ENCODE peak calls at places on chromosomes 5 and 9, in seven cellular contexts. Z is uterus, D is MM.1S, V is A549, W is adrenal gland, O is heart left ventricle, H is PC-9. F is an unnamed sample. For H3K4me1, the result is how much of the 10 kb centered on the place peaks cover.

GRCh38 chr9:112271466-112272098 is 61.8 kb downstream of the PTBP3 start:
- DNase-seq in Z (no peak), D (no peak), V (peak), W (no peak), O (no peak), H (no peak), F (no peak)

GRCh38 chr9:82606761-82607382 is 456.1 kb downstream of the RASEF start:
- DNase-seq in Z (peak), D (peak), V (peak), W (peak), O (peak), H (peak), F (peak)

GRCh38 chr5:179271301-179271650 is 74.0 kb downstream of the ADAMTS2 start:
- DNase-seq in Z (no peak), D (no peak), V (no peak), W (no peak), O (no peak), H (no peak), F (no peak)

GRCh38 chr9:6667633-6668280 is 22.2 kb upstream of the GLDC start:
- DNase-seq in Z (no peak), D (peak), V (peak), W (no peak), O (no peak), H (no peak), F (peak)

GRCh38 chr9:19231126-19232035 is 888 bp downstream of the DENND4C start:
- DNase-seq in Z (no peak), D (peak), V (peak), W (no peak), O (no peak), H (no peak), F (peak)

GRCh38 chr5:34491251-34491620 is 164.9 kb upstream of the RAI14 start:
- DNase-seq in Z (no peak), D (no peak), V (no peak), W (no peak), O (no peak), H (no peak), F (no peak)

GRCh38 chr5:77924081-77924480 is 147.9 kb upstream of the TBCA start:
- DNase-seq in Z (no peak), D (no peak), V (no peak), W (no peak), O (no peak), H (peak), F (peak)

GRCh38 chr5:68345595-68345994 is 130.0 kb downstream of the PIK3R1 start:
- DNase-seq in Z (no peak), D (no peak), V (no peak), W (no peak), O (no peak), H (no peak), F (no peak)

GRCh38 chr9:105138306-105138801 is 106.1 kb upstream of the SLC44A1 start:
- DNase-seq in Z (no peak), D (no peak), V (no peak), W (no peak), O (peak), H (no peak), F (no peak)

GRCh38 chr5:13989832-13990231 is 45.3 kb upstream of the DNAH5 start:
- DNase-seq in Z (no peak), D (no peak), V (no peak), W (no peak), O (no peak), H (no peak), F (no peak)

GRCh38 chr9:135221576-135221950 is 134.1 kb downstream of the OLFM1 start:
- DNase-seq in Z (no peak), D (no peak), V (no peak), W (no peak), O (peak), H (no peak), F (no peak)

GRCh38 chr5:122419195-122419894 is 107.3 kb downstream of the SNCAIP start:
- DNase-seq in Z (no peak), D (no peak), V (no peak), W (no peak), O (no peak), H (no peak), F (no peak)

GRCh38 chr5:116575635-116576042 is 1.0 kb upstream of the SEMA6A start:
- DNase-seq in Z (no peak), D (no peak), V (no peak), W (peak), O (peak), H (no peak), F (peak)

GRCh38 chr9:23288545-23288944 is 537.5 kb downstream of the ELAVL2 start:
- DNase-seq in Z (no peak), D (no peak), V (no peak), W (no peak), O (no peak), H (no peak), F (no peak)

GRCh38 chr5:96636601-96637000 is 25.6 kb upstream of the CAST start:
- DNase-seq in Z (no peak), D (no peak), V (no peak), W (no peak), O (no peak), H (no peak), F (no peak)

GRCh38 chr9:35920004-35920658 is 10.8 kb downstream of the SPAAR start:
- DNase-seq in Z (peak), D (no peak), V (no peak), W (no peak), O (no peak), H (no peak), F (no peak)

GRCh38 chr5:55557123-55557522 is 22.4 kb upstream of the PLPP1 start:
- DNase-seq in Z (no peak), D (no peak), V (no peak), W (no peak), O (no peak), H (no peak), F (no peak)

GRCh38 chr5:104247260-104247659 is 684.7 kb upstream of the NUDT12 start:
- DNase-seq in Z (no peak), D (no peak), V (no peak), W (no peak), O (no peak), H (no peak), F (no peak)

GRCh38 chr9:92504881-92505280 is 22.6 kb upstream of the ASPN start:
- DNase-seq in Z (no peak), D (no peak), V (no peak), W (no peak), O (no peak), H (no peak), F (no peak)
- H3K4me1 ChIP-seq in Z (under half), D (under half), V (under half), W (under half), O (under half), H (under half), F (under half)

DNA sequence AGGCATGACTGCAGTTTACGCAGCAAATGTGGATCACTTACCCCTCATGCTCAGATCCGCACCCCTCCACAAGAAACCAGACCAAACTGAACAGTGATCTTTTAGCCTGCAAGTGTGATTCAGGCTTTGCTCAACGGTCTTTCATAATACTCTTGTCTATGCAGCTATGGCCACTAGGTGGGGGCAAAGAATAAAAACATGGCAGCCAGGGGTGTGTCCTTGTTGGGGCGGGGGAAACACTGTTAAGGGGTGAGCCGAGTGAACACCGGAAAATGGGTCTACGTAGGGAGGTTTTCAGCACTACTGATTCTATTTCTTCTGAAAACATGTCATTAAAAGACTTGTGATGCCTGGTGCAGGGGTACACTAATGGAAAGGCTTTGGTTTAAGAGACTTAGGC is 49.8 kb upstream of the GPR151 start:
- DNase-seq in Z (peak), D (peak), V (peak), W (peak), O (peak), H (peak), F (peak)
- TF ChIP-seq CTCF in Z (no peak), D (peak), V (peak), W (peak), O (no peak), H (peak), F (peak)

GRCh38 chr5:131563434-131564228 is 71.4 kb downstream of the RAPGEF6 start:
- DNase-seq in Z (no peak), D (no peak), V (peak), W (no peak), O (no peak), H (no peak), F (no peak)

GRCh38 chr5:131564229-131564652 is 70.8 kb downstream of the RAPGEF6 start:
- DNase-seq in Z (no peak), D (no peak), V (no peak), W (no peak), O (no peak), H (no peak), F (no peak)
- H3K27ac ChIP-seq in Z (no peak), D (no peak), V (no peak), W (no peak), O (no peak), H (no peak), F (no peak)

DNA sequence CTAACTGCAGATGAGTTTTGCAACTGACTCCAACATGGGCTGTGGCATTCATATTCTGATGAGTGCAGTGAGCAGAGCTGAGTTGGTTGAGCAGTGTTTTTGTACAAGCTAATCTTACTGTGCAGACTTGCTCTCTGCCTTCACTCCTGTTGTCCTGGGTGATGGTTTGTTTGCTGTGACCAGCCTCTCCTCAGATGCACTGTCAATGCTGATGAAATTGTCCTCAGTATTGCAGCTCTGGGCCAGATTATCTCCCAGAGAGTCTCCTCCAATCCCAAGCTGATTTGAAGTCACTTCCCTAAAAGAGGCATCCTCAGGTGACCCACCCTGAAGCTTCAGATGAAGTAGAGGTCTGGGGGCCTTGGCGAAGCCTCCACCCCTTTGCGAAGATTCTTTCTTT is 581.8 kb downstream of the ACTL7B start:
- DNase-seq in Z (no peak), D (no peak), V (no peak), W (no peak), O (no peak), H (no peak), F (no peak)
- H3K4me1 ChIP-seq in Z (under half), D (under half), V (under half), W (under half), O (under half), H (under half), F (under half)

DNA sequence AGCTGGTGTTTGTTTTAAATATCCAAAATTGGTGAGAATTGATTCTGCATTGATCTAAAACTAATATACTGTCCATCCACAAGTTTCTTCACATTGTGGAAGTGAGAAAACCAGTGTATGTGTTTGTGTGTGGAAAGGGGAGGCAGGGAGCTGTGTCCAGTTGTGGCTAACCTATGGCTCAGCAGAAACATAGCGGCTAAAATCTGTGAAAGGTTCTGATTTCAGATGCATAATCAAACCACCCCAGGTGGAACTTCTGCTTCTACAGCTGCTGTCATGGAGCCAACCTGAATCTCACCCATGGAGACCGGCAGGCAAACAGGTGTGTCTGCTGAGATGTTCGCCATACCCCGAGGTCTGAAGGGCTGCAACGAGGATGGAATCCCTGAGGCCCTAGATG is at the start of gene TAF11L14:
- DNase-seq in Z (no peak), D (no peak), V (no peak), W (no peak), O (no peak), H (no peak), F (no peak)
- TF ChIP-seq CTCF in Z (no peak), D (no peak), V (no peak), W (no peak), O (no peak), H (no peak), F (no peak)

GRCh38 chr5:141822134-141822533 is 56.1 kb downstream of the PCDH1 start:
- DNase-seq in Z (no peak), D (no peak), V (no peak), W (peak), O (peak), H (no peak), F (no peak)
- H3K27ac ChIP-seq in Z (peak), D (no peak), V (peak), W (peak), O (peak), H (peak), F (no peak)

GRCh38 chr9:132826131-132826530 is 52.0 kb downstream of the AK8 start:
- DNase-seq in Z (no peak), D (no peak), V (no peak), W (no peak), O (no peak), H (no peak), F (no peak)
- H3K4me1 ChIP-seq in Z (under half), D (under half), V (under half), W (under half), O (under half), H (under half), F (under half)

GRCh38 chr9:136255896-136256890 is 10.6 kb upstream of the QSOX2 start:
- DNase-seq in Z (no peak), D (no peak), V (peak), W (no peak), O (no peak), H (no peak), F (no peak)
- TF ChIP-seq CTCF in Z (no peak), D (peak), V (no peak), W (peak), O (no peak), H (peak), F (peak)

GRCh38 chr5:157186309-157187045 is 5.8 kb downstream of the ITK start:
- DNase-seq in Z (no peak), D (no peak), V (no peak), W (no peak), O (no peak), H (no peak), F (no peak)

GRCh38 chr5:157187046-157187754 is 6.6 kb downstream of the ITK start:
- DNase-seq in Z (no peak), D (no peak), V (no peak), W (no peak), O (no peak), H (no peak), F (no peak)

GRCh38 chr5:157193699-157194424 is 13.2 kb downstream of the ITK start:
- DNase-seq in Z (no peak), D (no peak), V (no peak), W (no peak), O (no peak), H (no peak), F (no peak)

GRCh38 chr5:157188270-157188669 is 7.6 kb downstream of the ITK start:
- DNase-seq in Z (no peak), D (no peak), V (no peak), W (no peak), O (no peak), H (no peak), F (no peak)

DNA sequence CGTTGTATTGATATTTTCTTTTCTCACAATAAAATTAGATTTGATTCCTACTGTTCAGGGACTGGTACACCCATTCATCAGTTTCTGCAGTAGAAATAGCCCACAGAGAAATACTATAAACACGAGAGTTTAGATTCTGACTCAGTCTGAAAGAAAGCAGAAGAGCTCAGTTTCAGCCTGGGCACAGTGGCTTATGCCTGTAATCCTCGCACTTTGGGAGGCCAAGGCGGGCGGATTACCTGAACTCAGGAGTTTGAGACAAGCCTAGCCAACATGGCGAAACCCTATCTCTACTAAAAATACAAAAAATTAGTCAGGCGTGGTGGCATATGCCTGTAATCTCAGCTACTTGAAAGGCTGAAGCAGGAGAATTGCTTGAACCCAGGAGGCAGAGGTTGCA is 8.6 kb downstream of the ITK start:
- DNase-seq in Z (no peak), D (no peak), V (no peak), W (no peak), O (no peak), H (no peak), F (no peak)
- H3K27ac ChIP-seq in Z (no peak), D (no peak), V (no peak), W (no peak), O (no peak), H (no peak), F (no peak)